ENCODE peak calls at places on chromosomes 6 and 20, in six cellular contexts. R, N, U, P, I and Q are unnamed samples.

GRCh38 chr6:1712451-1712850 is 102.7 kb downstream of the FOXC1 start:
- DNase-seq in R (no peak), N (no peak), U (no peak), P (no peak), I (no peak), Q (no peak)

GRCh38 chr6:26017567-26017966 is 55.0 kb downstream of the TRIM38 start:
- DNase-seq in R (peak; percentile 95), N (peak; percentile 67), U (no peak), P (peak; percentile 80), I (peak; percentile 35), Q (peak; percentile 80)

GRCh38 chr20:25279403-25279802 is 31.5 kb downstream of the PYGB start:
- DNase-seq in R (no peak), N (no peak), U (no peak), P (no peak), I (no peak), Q (no peak)

GRCh38 chr20:45842169-45842812 is 8.7 kb downstream of the SNX21 start:
- DNase-seq in R (peak; percentile 59), N (no peak), U (no peak), P (peak; percentile 45), I (no peak), Q (no peak)

GRCh38 chr20:60327971-60328660 is 369.9 kb downstream of the CDH26 start:
- DNase-seq in R (peak; percentile 7), N (no peak), U (no peak), P (no peak), I (peak; percentile 71), Q (no peak)

GRCh38 chr20:47566269-47566668 is 64.6 kb downstream of the NCOA3 start:
- DNase-seq in R (no peak), N (no peak), U (no peak), P (no peak), I (no peak), Q (no peak)

GRCh38 chr6:28657756-28658465 is 132.2 kb downstream of the GPX5 start:
- DNase-seq in R (peak; percentile 69), N (peak; percentile 72), U (peak; percentile 68), P (peak; percentile 71), I (peak; percentile 80), Q (peak; percentile 62)

GRCh38 chr6:4396032-4396431 is 260.7 kb upstream of the ECI2 start:
- DNase-seq in R (peak; percentile 35), N (no peak), U (no peak), P (no peak), I (peak; percentile 41), Q (no peak)

GRCh38 chr6:154343473-154344308 is 12.9 kb downstream of the IPCEF1 start:
- DNase-seq in R (peak; percentile 16), N (no peak), U (peak; percentile 54), P (peak; percentile 48), I (peak; percentile 75), Q (peak; percentile 94)

GRCh38 chr20:38141154-38141888 is 23.7 kb downstream of the TGM2 start:
- DNase-seq in R (no peak), N (no peak), U (no peak), P (no peak), I (no peak), Q (no peak)

GRCh38 chr6:34791842-34792604 is at the start of gene BLTP3A:
- DNase-seq in R (peak; percentile 62), N (peak; percentile 80), U (peak; percentile 75), P (peak; percentile 67), I (peak; percentile 86), Q (peak; percentile 68)

GRCh38 chr6:149233056-149233715 is 84.3 kb upstream of the TAB2 start:
- DNase-seq in R (peak; percentile 93), N (no peak), U (no peak), P (peak; percentile 95), I (no peak), Q (no peak)

GRCh38 chr20:38645980-38646858 is 44.6 kb downstream of the ARHGAP40 start:
- DNase-seq in R (peak; percentile 50), N (peak; percentile 75), U (peak; percentile 98), P (peak; percentile 66), I (peak; percentile 78), Q (peak; percentile 87)

GRCh38 chr6:149642829-149643580 is 5.5 kb downstream of the KATNA1 start:
- DNase-seq in R (peak; percentile 42), N (no peak), U (no peak), P (no peak), I (no peak), Q (no peak)

GRCh38 chr20:37276494-37277252 is 12.8 kb upstream of the MANBAL start:
- DNase-seq in R (peak; percentile 94), N (no peak), U (no peak), P (peak; percentile 51), I (peak; percentile 49), Q (no peak)

GRCh38 chr6:105868823-105869460 is 217.2 kb upstream of the PRDM1 start:
- DNase-seq in R (no peak), N (no peak), U (no peak), P (no peak), I (no peak), Q (no peak)

GRCh38 chr6:52540286-52540902 is 36.5 kb downstream of the TRAM2 start:
- DNase-seq in R (peak; percentile 42), N (no peak), U (no peak), P (no peak), I (peak; percentile 71), Q (no peak)

DNA sequence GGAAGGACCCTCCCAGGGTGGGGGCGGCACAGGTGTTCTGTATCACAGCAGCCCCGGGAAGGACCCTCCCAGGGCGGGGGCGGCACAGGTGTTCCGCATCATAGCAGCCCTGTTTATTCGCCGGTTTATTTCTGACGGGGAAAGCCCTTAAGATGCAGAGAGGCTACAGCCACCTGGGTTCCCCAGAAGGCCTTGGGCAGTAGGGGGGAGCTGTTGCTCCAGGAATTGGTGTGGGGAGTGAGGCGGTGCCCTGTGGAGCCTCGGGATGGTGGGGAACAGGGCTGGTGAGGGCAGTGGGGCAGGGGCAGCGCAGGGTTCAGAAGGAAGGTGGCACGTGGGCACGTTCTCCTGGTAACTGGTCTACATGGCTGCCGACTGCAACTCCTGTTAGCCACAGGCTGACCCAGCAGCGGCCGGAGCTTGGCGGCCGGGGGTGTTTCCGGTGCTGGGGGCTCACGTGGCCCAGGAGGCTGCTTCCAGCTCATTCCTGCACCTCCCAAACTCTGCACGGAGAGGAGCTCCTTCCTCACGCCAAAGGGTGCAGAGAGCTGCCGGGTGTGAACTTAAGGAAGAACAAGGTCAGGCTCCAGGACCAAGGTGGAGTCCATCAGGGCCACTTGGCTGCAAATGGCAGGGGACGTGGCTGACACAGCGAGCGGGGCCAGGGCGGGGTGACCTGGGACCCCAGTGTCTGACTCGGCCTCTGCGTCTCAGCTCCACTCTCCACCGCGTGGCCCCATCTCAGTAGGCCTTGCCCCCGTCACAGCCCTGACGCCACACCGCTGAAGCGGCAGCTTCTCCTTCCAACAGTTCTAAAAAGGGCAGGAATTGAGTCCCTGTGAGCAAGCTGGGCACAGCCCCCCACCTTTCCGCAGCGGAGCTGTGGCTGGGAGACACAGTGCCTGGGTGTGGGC is 13.2 kb downstream of the SLCO4A1 start:
- DNase-seq in R (no peak), N (no peak), U (no peak), P (no peak), I (no peak), Q (no peak)
- H3K27ac ChIP-seq in R (no peak overlapping the region), N (no peak overlapping the region), U (no peak overlapping the region), P (no peak overlapping the region), I (no peak overlapping the region), Q (no peak overlapping the region)

DNA sequence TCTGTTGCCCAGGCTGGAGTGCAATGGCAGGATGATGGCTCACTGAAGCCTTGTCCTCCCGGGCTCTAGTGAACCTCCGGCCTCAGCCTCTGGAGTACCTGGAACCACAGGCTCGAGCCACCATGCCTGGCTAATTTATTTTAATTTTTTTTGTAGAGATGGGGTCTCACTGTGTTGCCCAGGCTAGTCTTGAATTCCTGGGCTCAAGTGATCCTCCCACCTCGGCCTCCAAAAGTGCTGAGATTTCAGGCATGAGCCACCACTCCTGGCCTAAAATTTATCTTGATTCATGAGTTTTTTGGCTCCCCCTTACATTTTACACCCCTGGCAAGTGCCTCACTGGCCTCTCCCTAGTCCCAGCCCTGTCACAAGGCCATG is 2.5 kb upstream of the SLC29A1 start:
- DNase-seq in R (no peak), N (no peak), U (no peak), P (no peak), I (no peak), Q (no peak)
- H2AFZ ChIP-seq in R (no peak overlapping the region), N (no peak overlapping the region), U (no peak overlapping the region), P (no peak overlapping the region), I (no peak overlapping the region), Q (no peak overlapping the region)

GRCh38 chr20:6940052-6940451 is 172.6 kb downstream of the BMP2 start:
- DNase-seq in R (no peak), N (peak; percentile 23), U (peak; percentile 66), P (no peak), I (peak; percentile 10), Q (peak; percentile 64)

GRCh38 chr20:6942266-6942665 is 174.8 kb downstream of the BMP2 start:
- DNase-seq in R (no peak), N (no peak), U (no peak), P (no peak), I (no peak), Q (no peak)

DNA sequence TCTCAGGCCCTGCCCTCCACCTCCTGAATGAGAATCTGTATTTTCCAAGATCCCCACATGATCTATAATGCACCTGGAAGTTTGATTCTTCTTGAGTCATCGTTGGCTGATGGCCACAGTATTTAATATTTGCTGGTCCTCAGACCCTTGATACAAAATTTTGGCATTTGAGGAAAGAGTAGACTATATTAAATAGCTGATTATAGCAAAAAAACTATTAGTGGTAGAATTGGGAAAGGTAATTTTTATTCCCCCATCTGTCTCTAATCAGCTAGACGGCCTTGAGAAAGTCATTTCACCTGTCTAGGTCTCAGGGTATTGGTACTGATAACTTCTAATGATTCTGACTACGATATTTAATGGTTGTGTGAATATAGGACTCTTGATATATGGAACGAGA is 176.8 kb downstream of the BMP2 start:
- DNase-seq in R (no peak), N (no peak), U (no peak), P (no peak), I (no peak), Q (no peak)
- H4K8ac ChIP-seq in R (no peak overlapping the region), N (no peak overlapping the region), U (no peak overlapping the region), P (no peak overlapping the region), I (no peak overlapping the region), Q (no peak overlapping the region)

DNA sequence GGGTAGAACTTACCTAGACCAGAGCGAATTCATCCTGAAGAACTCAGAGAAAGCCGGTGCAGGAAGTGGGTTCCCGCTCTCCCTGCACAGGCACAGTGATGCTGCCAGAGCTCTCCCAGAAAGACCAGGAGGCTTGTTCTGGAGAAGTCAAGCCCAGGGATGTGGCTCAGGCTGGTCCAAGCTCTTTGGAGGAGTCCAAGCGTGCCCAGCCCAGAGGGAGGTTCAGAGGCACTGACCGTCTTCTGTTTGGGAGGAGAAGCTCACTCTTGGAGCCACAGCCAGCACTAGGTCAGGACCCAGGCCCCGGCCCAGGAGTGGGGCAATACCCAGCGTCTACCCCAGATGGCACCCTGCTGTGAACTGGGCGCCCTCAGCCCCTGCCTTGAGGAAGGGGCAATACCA is 1.5 kb upstream of the PMEPA1 start:
- DNase-seq in R (no peak), N (no peak), U (no peak), P (no peak), I (no peak), Q (no peak)
- H3K27ac ChIP-seq in R (no peak overlapping the region), N (no peak overlapping the region), U (no peak overlapping the region), P (no peak overlapping the region), I (no peak overlapping the region), Q (no peak overlapping the region)

GRCh38 chr6:75207211-75207984 is 1.5 kb upstream of the COL12A1 start:
- DNase-seq in R (peak; percentile 42), N (peak; percentile 44), U (peak; percentile 71), P (peak; percentile 69), I (no peak), Q (peak; percentile 46)
- H2AFZ ChIP-seq in R (peak overlapping the region; percentile 87), N (peak overlapping the region; percentile 15), U (peak overlapping the region; percentile 95), P (peak overlapping the region; percentile 33), I (peak overlapping the region; percentile 58), Q (peak overlapping the region; percentile 56)

GRCh38 chr20:33732166-33732970 is 572 bp downstream of the ZNF341 start:
- DNase-seq in R (no peak), N (no peak), U (peak; percentile 90), P (peak; percentile 80), I (peak; percentile 73), Q (peak; percentile 83)
- H4K8ac ChIP-seq in R (peak overlapping the region; percentile 94), N (no peak overlapping the region), U (peak overlapping the region; percentile 92), P (peak overlapping the region; percentile 98), I (peak overlapping the region; percentile 77), Q (no peak overlapping the region)